ENCODE peak calls at places on chromosomes 11 and 22, in five cellular contexts. One of them, this sample, is unnamed.
A peak's percentile ranks its signal among the peaks of the same experiment; 100 is the strongest.

GRCh38 chr22:29151316-29151715 is 54.4 kb upstream of the EMID1 start:
- DNase-seq in Ammon's horn: no peak
- DNase-seq in spleen: no peak
- DNase-seq in Karpas-422: no peak
- DNase-seq in hepatocyte: no peak
- DNase-seq in this sample: no peak

GRCh38 chr22:44436656-44437492 is 61.2 kb downstream of the RTL6 start:
- DNase-seq in spleen: peak; percentile 71
- DNase-seq in Karpas-422: no peak
- DNase-seq in hepatocyte: no peak
- DNase-seq in Ammon's horn: no peak
- DNase-seq in this sample: no peak

GRCh38 chr11:75525433-75526191 is at the start of gene GDPD5:
- DNase-seq in hepatocyte: peak; percentile 93
- DNase-seq in Ammon's horn: peak; percentile 92
- DNase-seq in Karpas-422: peak; percentile 96
- DNase-seq in spleen: peak; percentile 95
- DNase-seq in this sample: peak; percentile 86

GRCh38 chr11:122398167-122398566 is 257.4 kb upstream of the UBASH3B start:
- DNase-seq in spleen: no peak
- DNase-seq in Ammon's horn: no peak
- DNase-seq in hepatocyte: no peak
- DNase-seq in Karpas-422: no peak
- DNase-seq in this sample: peak; percentile 64

GRCh38 chr22:49582171-49582570 is 245.5 kb downstream of the BRD1 start:
- DNase-seq in hepatocyte: no peak
- DNase-seq in Ammon's horn: peak; percentile 85
- DNase-seq in spleen: no peak
- DNase-seq in Karpas-422: no peak
- DNase-seq in this sample: no peak

GRCh38 chr22:20922141-20922751 is 5.0 kb downstream of the CRKL start:
- DNase-seq in Karpas-422: no peak
- DNase-seq in spleen: no peak
- DNase-seq in hepatocyte: no peak
- DNase-seq in Ammon's horn: no peak
- DNase-seq in this sample: no peak

GRCh38 chr11:119480375-119481020 is 57.5 kb upstream of the THY1 start:
- DNase-seq in spleen: no peak
- DNase-seq in Ammon's horn: no peak
- DNase-seq in Karpas-422: no peak
- DNase-seq in hepatocyte: no peak
- DNase-seq in this sample: no peak

GRCh38 chr11:70122490-70123198 is 44.5 kb downstream of the ANO1 start:
- DNase-seq in Karpas-422: no peak
- DNase-seq in spleen: no peak
- DNase-seq in Ammon's horn: no peak
- DNase-seq in hepatocyte: no peak
- DNase-seq in this sample: no peak

GRCh38 chr11:97937501-97937900 is 1083.2 kb upstream of the CNTN5 start:
- DNase-seq in Karpas-422: no peak
- DNase-seq in Ammon's horn: no peak
- DNase-seq in hepatocyte: no peak
- DNase-seq in spleen: no peak
- DNase-seq in this sample: no peak

GRCh38 chr22:44639891-44640617 is 62.0 kb upstream of the PRR5 start:
- DNase-seq in Karpas-422: no peak
- DNase-seq in hepatocyte: no peak
- DNase-seq in Ammon's horn: no peak
- DNase-seq in spleen: peak; percentile 66
- DNase-seq in this sample: no peak

GRCh38 chr11:29310016-29310415 is 706.8 kb downstream of the KCNA4 start:
- DNase-seq in spleen: no peak
- DNase-seq in Karpas-422: no peak
- DNase-seq in Ammon's horn: no peak
- DNase-seq in hepatocyte: no peak
- DNase-seq in this sample: no peak

GRCh38 chr11:32527776-32528175 is 55.9 kb upstream of the EIF3M start:
- DNase-seq in Ammon's horn: peak; percentile 37
- DNase-seq in hepatocyte: no peak
- DNase-seq in Karpas-422: no peak
- DNase-seq in spleen: no peak
- DNase-seq in this sample: no peak

GRCh38 chr22:23216331-23217170 is 36.2 kb downstream of the BCR start:
- DNase-seq in hepatocyte: no peak
- DNase-seq in Ammon's horn: no peak
- DNase-seq in Karpas-422: no peak
- DNase-seq in spleen: peak; percentile 77
- DNase-seq in this sample: peak; percentile 62

GRCh38 chr11:35735903-35736302 is 73.3 kb downstream of the TRIM44 start:
- DNase-seq in hepatocyte: no peak
- DNase-seq in Ammon's horn: no peak
- DNase-seq in Karpas-422: no peak
- DNase-seq in spleen: no peak
- DNase-seq in this sample: no peak

GRCh38 chr11:122486793-122487495 is 168.6 kb upstream of the UBASH3B start:
- DNase-seq in hepatocyte: no peak
- DNase-seq in spleen: no peak
- DNase-seq in Ammon's horn: no peak
- DNase-seq in Karpas-422: peak; percentile 38
- DNase-seq in this sample: no peak

GRCh38 chr11:82398300-82398815 is 335.3 kb downstream of the FAM181B start:
- DNase-seq in spleen: no peak
- DNase-seq in Ammon's horn: peak; percentile 70
- DNase-seq in Karpas-422: no peak
- DNase-seq in hepatocyte: peak; percentile 26
- DNase-seq in this sample: no peak

GRCh38 chr11:126502982-126503381 is 147.5 kb downstream of the ST3GAL4 start:
- DNase-seq in Karpas-422: no peak
- DNase-seq in hepatocyte: no peak
- DNase-seq in Ammon's horn: no peak
- DNase-seq in spleen: no peak
- DNase-seq in this sample: no peak

GRCh38 chr11:119976805-119977583 is 160.9 kb downstream of the TRIM29 start:
- DNase-seq in Karpas-422: no peak
- DNase-seq in Ammon's horn: no peak
- DNase-seq in spleen: no peak
- DNase-seq in hepatocyte: peak; percentile 14
- DNase-seq in this sample: no peak

GRCh38 chr11:29125621-29126020 is 891.2 kb downstream of the KCNA4 start:
- DNase-seq in Karpas-422: no peak
- DNase-seq in Ammon's horn: no peak
- DNase-seq in spleen: no peak
- DNase-seq in hepatocyte: peak; percentile 4
- DNase-seq in this sample: no peak

GRCh38 chr11:1852885-1853284 is at the start of gene LSP1:
- DNase-seq in hepatocyte: no peak
- DNase-seq in Ammon's horn: no peak
- DNase-seq in spleen: peak; percentile 95
- DNase-seq in Karpas-422: peak; percentile 95
- DNase-seq in this sample: peak; percentile 98

GRCh38 chr11:1815311-1815710 is 19.5 kb upstream of the SYT8 start:
- DNase-seq in Karpas-422: no peak
- DNase-seq in spleen: no peak
- DNase-seq in Ammon's horn: no peak
- DNase-seq in hepatocyte: no peak
- DNase-seq in this sample: no peak

GRCh38 chr11:134636071-134636470 is 224.0 kb upstream of the B3GAT1 start:
- DNase-seq in hepatocyte: no peak
- DNase-seq in Ammon's horn: no peak
- DNase-seq in spleen: peak; percentile 70
- DNase-seq in Karpas-422: no peak
- DNase-seq in this sample: no peak

GRCh38 chr11:94128171-94128745 is 383 bp upstream of the PANX1 start:
- DNase-seq in Karpas-422: peak; percentile 85
- DNase-seq in Ammon's horn: peak; percentile 45
- DNase-seq in hepatocyte: no peak
- DNase-seq in spleen: peak; percentile 84
- DNase-seq in this sample: peak; percentile 60

GRCh38 chr11:3087373-3087772 is 30.1 kb upstream of the CARS1 start:
- DNase-seq in hepatocyte: no peak
- DNase-seq in Ammon's horn: no peak
- DNase-seq in Karpas-422: no peak
- DNase-seq in spleen: no peak
- DNase-seq in this sample: no peak

GRCh38 chr11:62930157-62930556 is 9.0 kb upstream of the CHRM1 start:
- DNase-seq in Karpas-422: no peak
- DNase-seq in Ammon's horn: no peak
- DNase-seq in spleen: no peak
- DNase-seq in hepatocyte: no peak
- DNase-seq in this sample: no peak

GRCh38 chr11:48055292-48056132 is 75.2 kb downstream of the PTPRJ start:
- DNase-seq in Ammon's horn: no peak
- DNase-seq in spleen: no peak
- DNase-seq in Karpas-422: peak; percentile 77
- DNase-seq in hepatocyte: peak; percentile 44
- DNase-seq in this sample: peak; percentile 61

GRCh38 chr11:26931248-26931631 is 62.7 kb upstream of the FIBIN start:
- DNase-seq in spleen: no peak
- DNase-seq in Ammon's horn: peak; percentile 16
- DNase-seq in hepatocyte: no peak
- DNase-seq in Karpas-422: no peak
- DNase-seq in this sample: no peak

GRCh38 chr11:36306888-36307287 is 10.8 kb downstream of the PRR5L start:
- DNase-seq in spleen: no peak
- DNase-seq in Ammon's horn: no peak
- DNase-seq in Karpas-422: peak; percentile 74
- DNase-seq in hepatocyte: peak; percentile 68
- DNase-seq in this sample: no peak

GRCh38 chr11:64729851-64730382 is 6.9 kb upstream of the NRXN2 start:
- DNase-seq in Ammon's horn: no peak
- DNase-seq in hepatocyte: peak; percentile 53
- DNase-seq in spleen: no peak
- DNase-seq in Karpas-422: peak; percentile 68
- DNase-seq in this sample: no peak

GRCh38 chr11:94926698-94927237 is 46.6 kb downstream of the CWC15 start:
- DNase-seq in Ammon's horn: peak; percentile 74
- DNase-seq in spleen: no peak
- DNase-seq in Karpas-422: no peak
- DNase-seq in hepatocyte: peak; percentile 49
- DNase-seq in this sample: no peak

GRCh38 chr22:48577014-48577690 is 1250.5 kb downstream of the BRD1 start:
- DNase-seq in Karpas-422: no peak
- DNase-seq in Ammon's horn: peak; percentile 65
- DNase-seq in spleen: no peak
- DNase-seq in hepatocyte: peak; percentile 29
- DNase-seq in this sample: no peak

GRCh38 chr22:38935023-38935422 is 22.4 kb upstream of the APOBEC3A start:
- DNase-seq in Ammon's horn: no peak
- DNase-seq in Karpas-422: no peak
- DNase-seq in spleen: no peak
- DNase-seq in hepatocyte: no peak
- DNase-seq in this sample: no peak

GRCh38 chr11:117259417-117259816 is 26.9 kb downstream of the RNF214 start:
- DNase-seq in spleen: no peak
- DNase-seq in Ammon's horn: no peak
- DNase-seq in Karpas-422: no peak
- DNase-seq in hepatocyte: no peak
- DNase-seq in this sample: no peak

GRCh38 chr11:27028653-27029052 is 12.0 kb upstream of the BBOX1 start:
- DNase-seq in hepatocyte: no peak
- DNase-seq in Ammon's horn: no peak
- DNase-seq in spleen: no peak
- DNase-seq in Karpas-422: no peak
- DNase-seq in this sample: no peak

GRCh38 chr11:102306817-102307814 is 10.2 kb upstream of the BIRC3 start:
- DNase-seq in Karpas-422: peak; percentile 58
- DNase-seq in spleen: no peak
- DNase-seq in hepatocyte: no peak
- DNase-seq in Ammon's horn: no peak
- DNase-seq in this sample: no peak

GRCh38 chr11:115627666-115628460 is 123.6 kb upstream of the CADM1 start:
- DNase-seq in Ammon's horn: no peak
- DNase-seq in Karpas-422: no peak
- DNase-seq in hepatocyte: no peak
- DNase-seq in spleen: no peak
- DNase-seq in this sample: no peak